ENCODE peak calls at places on chromosomes 12 and 14, in nine cellular contexts. Z, J, W, Q, C, X, K, E and T are unnamed samples.

GRCh38 chr12:99154264-99154982 is 493.1 kb upstream of the GARIN6 start:
- DNase-seq in K (no peak), W (peak), E (no peak), X (no peak), Z (no peak), C (peak), Q (no peak), J (no peak), T (no peak)

GRCh38 chr14:45698462-45699134 is 445.6 kb upstream of the MIS18BP1 start:
- DNase-seq in Q (no peak), K (no peak), C (no peak), J (no peak), X (no peak), W (no peak), Z (no peak), E (peak), T (no peak)

GRCh38 chr12:107318804-107319535 is 225.6 kb upstream of the CRY1 start:
- DNase-seq in E (peak), Q (peak), J (no peak), W (no peak), C (no peak), Z (no peak), X (peak), K (peak), T (no peak)

GRCh38 chr12:106671840-106672239 is 89.0 kb downstream of the RFX4 start:
- DNase-seq in J (no peak), X (no peak), E (no peak), Z (no peak), Q (no peak), K (no peak), W (no peak), C (no peak), T (no peak)

GRCh38 chr12:106126441-106127288 is 12.1 kb downstream of the NUAK1 start:
- DNase-seq in X (peak), W (no peak), C (no peak), Z (no peak), Q (no peak), K (peak), J (no peak), E (peak), T (no peak)

GRCh38 chr12:102548543-102548942 is 68.2 kb upstream of the IGF1 start:
- DNase-seq in X (no peak), C (no peak), W (no peak), E (peak), Z (no peak), J (no peak), K (peak), Q (no peak), T (no peak)

GRCh38 chr14:82075566-82075965 is 541.9 kb upstream of the SEL1L start:
- DNase-seq in Z (no peak), J (no peak), W (no peak), K (peak), E (peak), X (no peak), Q (peak), C (no peak), T (no peak)

GRCh38 chr12:69388371-69388770 is 28.8 kb downstream of the YEATS4 start:
- DNase-seq in Q (no peak), C (no peak), E (peak), X (peak), W (peak), J (no peak), K (peak), Z (no peak), T (no peak)

GRCh38 chr12:55847603-55848329 is 5.0 kb upstream of the MMP19 start:
- DNase-seq in Q (no peak), W (peak), K (peak), C (peak), E (no peak), X (peak), J (no peak), Z (peak), T (peak)

GRCh38 chr14:61640158-61640833 is 55.0 kb upstream of the HIF1A start:
- DNase-seq in J (no peak), W (no peak), X (no peak), Z (no peak), Q (no peak), E (no peak), C (no peak), K (no peak), T (no peak)

GRCh38 chr14:31982642-31983041 is 94.5 kb upstream of the ARHGAP5 start:
- DNase-seq in X (no peak), J (no peak), Q (no peak), K (no peak), Z (no peak), E (no peak), W (no peak), C (no peak), T (no peak)